ENCODE peak calls at places on chromosome 1, in eight cellular contexts. J is fibroblast of lung; Y is BE2C; O is HL-60; W is CD8-positive, alpha-beta T cell; L is AG04450; S is uterus; R is heart left ventricle. M is an unnamed sample.

GRCh38 chr1:186491351-186491750 is 30.4 kb upstream of the PDC start:
- DNase-seq in J (no peak), Y (no peak), O (no peak), W (no peak), L (no peak), S (no peak), R (no peak), M (no peak)

GRCh38 chr1:61310057-61310456 is 227.7 kb downstream of the NFIA start:
- DNase-seq in J (no peak), Y (no peak), O (no peak), W (no peak), L (no peak), S (no peak), R (no peak), M (no peak)

GRCh38 chr1:4702927-4703326 is 48.5 kb downstream of the AJAP1 start:
- DNase-seq in J (no peak), Y (no peak), O (no peak), W (no peak), L (no peak), S (no peak), R (no peak), M (peak; percentile 76)

GRCh38 chr1:99648107-99648506 is 2.2 kb downstream of the PALMD start:
- DNase-seq in J (no peak), Y (peak; percentile 34), O (no peak), W (no peak), L (no peak), S (peak; percentile 63), R (peak; percentile 88), M (no peak)

GRCh38 chr1:102858695-102859094 is 249.6 kb downstream of the COL11A1 start:
- DNase-seq in J (no peak), Y (no peak), O (no peak), W (no peak), L (no peak), S (no peak), R (no peak), M (peak; percentile 72)

GRCh38 chr1:202164271-202165037 is 4.1 kb upstream of the PTPN7 start:
- DNase-seq in J (no peak), Y (no peak), O (no peak), W (peak; percentile 74), L (no peak), S (no peak), R (no peak), M (no peak)

GRCh38 chr1:180849031-180849775 is 63.5 kb upstream of the KIAA1614 start:
- DNase-seq in J (no peak), Y (no peak), O (no peak), W (no peak), L (no peak), S (no peak), R (no peak), M (no peak)

GRCh38 chr1:222543817-222544216 is 4.1 kb downstream of the HHIPL2 start:
- DNase-seq in J (no peak), Y (no peak), O (no peak), W (no peak), L (no peak), S (no peak), R (no peak), M (no peak)

GRCh38 chr1:84268346-84268745 is 33.2 kb upstream of the SAMD13 start:
- DNase-seq in J (no peak), Y (no peak), O (no peak), W (no peak), L (no peak), S (no peak), R (no peak), M (no peak)

GRCh38 chr1:151265446-151266236 is 11.1 kb downstream of the PSMD4 start:
- DNase-seq in J (no peak), Y (no peak), O (no peak), W (no peak), L (no peak), S (no peak), R (no peak), M (no peak)

GRCh38 chr1:199122532-199123311 is 483.9 kb downstream of the PTPRC start:
- DNase-seq in J (peak; percentile 26), Y (no peak), O (no peak), W (no peak), L (no peak), S (no peak), R (no peak), M (no peak)

GRCh38 chr1:2903226-2903625 is 101.7 kb upstream of the TTC34 start:
- DNase-seq in J (no peak), Y (no peak), O (no peak), W (no peak), L (no peak), S (no peak), R (no peak), M (no peak)
- H3K27me3 ChIP-seq in J (no peaks in the 10 kb centered on the region), Y (peaks cover 30% of the 10 kb centered on the region), O (no peaks in the 10 kb centered on the region), W (no peaks in the 10 kb centered on the region), L (no peaks in the 10 kb centered on the region), S (no peaks in the 10 kb centered on the region), R (peaks cover 4% of the 10 kb centered on the region), M (no peaks in the 10 kb centered on the region)

DNA sequence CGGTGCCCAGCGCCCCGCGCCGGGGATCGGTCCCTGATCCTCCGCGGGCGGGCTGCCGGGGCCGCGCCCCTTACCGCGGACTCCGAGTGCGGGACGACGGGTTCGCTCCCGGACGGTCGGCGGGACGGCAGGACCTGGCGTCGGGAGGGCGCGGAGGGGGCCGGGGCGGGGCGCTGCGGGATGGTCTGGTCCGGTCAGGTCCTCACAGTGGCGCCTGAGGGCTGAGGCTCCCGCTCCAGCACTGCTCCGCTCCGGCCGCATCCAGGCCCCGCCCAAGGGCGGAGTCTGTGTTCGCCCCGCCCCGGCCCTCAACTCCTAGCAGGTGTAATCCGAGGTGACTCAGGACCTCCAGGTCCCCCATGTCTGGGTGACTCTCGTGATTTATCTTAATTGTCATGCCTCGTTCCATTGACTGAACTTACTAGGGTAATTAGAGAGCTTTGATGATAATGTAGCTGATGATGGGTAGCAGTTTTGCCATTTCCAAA is at the start of gene RAB3B:
- DNase-seq in J (peak; percentile 64), Y (peak; percentile 72), O (peak; percentile 21), W (peak; percentile 83), L (peak; percentile 6), S (no peak), R (peak; percentile 29), M (no peak)
- H3K27me3 ChIP-seq in J (no peaks in the 10 kb centered on the region), Y (no peaks in the 10 kb centered on the region), O (peaks cover 22% of the 10 kb centered on the region), W (no peaks in the 10 kb centered on the region), L (peaks cover 4% of the 10 kb centered on the region), S (peaks cover 14% of the 10 kb centered on the region), R (peaks cover 36% of the 10 kb centered on the region), M (peaks cover 1% of the 10 kb centered on the region)

GRCh38 chr1:201092738-201093137 is 19.5 kb downstream of the CACNA1S start:
- DNase-seq in J (no peak), Y (no peak), O (no peak), W (no peak), L (no peak), S (no peak), R (no peak), M (no peak)

GRCh38 chr1:201095581-201096531 is 16.4 kb downstream of the CACNA1S start:
- DNase-seq in J (no peak), Y (no peak), O (no peak), W (no peak), L (no peak), S (no peak), R (no peak), M (no peak)

GRCh38 chr1:201093561-201093960 is 18.7 kb downstream of the CACNA1S start:
- DNase-seq in J (no peak), Y (no peak), O (no peak), W (no peak), L (no peak), S (no peak), R (no peak), M (no peak)

GRCh38 chr1:201093962-201094361 is 18.3 kb downstream of the CACNA1S start:
- DNase-seq in J (no peak), Y (no peak), O (no peak), W (no peak), L (no peak), S (no peak), R (no peak), M (no peak)

GRCh38 chr1:201094829-201095228 is 17.4 kb downstream of the CACNA1S start:
- DNase-seq in J (no peak), Y (no peak), O (no peak), W (no peak), L (no peak), S (no peak), R (no peak), M (no peak)
- H3K27me3 ChIP-seq in J (peaks cover 35% of the 10 kb centered on the region), Y (no peaks in the 10 kb centered on the region), O (no peaks in the 10 kb centered on the region), W (no peaks in the 10 kb centered on the region), L (peaks cover 65% of the 10 kb centered on the region), S (no peaks in the 10 kb centered on the region), R (no peaks in the 10 kb centered on the region), M (peaks cover 19% of the 10 kb centered on the region)

DNA sequence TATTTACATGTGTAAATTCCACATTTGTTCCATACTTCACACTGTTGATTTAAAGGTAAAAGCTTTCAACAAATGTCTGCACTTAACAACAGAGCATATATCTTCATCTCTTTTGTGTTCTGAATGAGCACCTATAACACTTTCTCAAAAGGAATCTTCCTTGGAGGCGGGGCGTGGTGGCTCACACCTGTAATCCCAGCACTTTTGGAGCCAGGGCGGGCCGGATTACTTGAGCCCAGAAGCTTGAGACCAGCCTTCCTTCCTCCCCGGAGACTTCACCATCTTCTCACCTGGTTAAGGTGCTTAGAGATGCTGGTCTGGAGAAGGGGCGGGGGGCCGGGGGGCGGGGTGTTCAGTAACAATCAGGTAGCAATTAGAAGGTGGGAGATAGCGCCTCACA is 16.5 kb downstream of the RYR2 start:
- DNase-seq in J (no peak), Y (no peak), O (no peak), W (no peak), L (no peak), S (no peak), R (no peak), M (no peak)
- H3K27me3 ChIP-seq in J (no peaks in the 10 kb centered on the region), Y (peaks cover 6% of the 10 kb centered on the region), O (no peaks in the 10 kb centered on the region), W (no peaks in the 10 kb centered on the region), L (no peaks in the 10 kb centered on the region), S (no peaks in the 10 kb centered on the region), R (no peaks in the 10 kb centered on the region), M (no peaks in the 10 kb centered on the region)

DNA sequence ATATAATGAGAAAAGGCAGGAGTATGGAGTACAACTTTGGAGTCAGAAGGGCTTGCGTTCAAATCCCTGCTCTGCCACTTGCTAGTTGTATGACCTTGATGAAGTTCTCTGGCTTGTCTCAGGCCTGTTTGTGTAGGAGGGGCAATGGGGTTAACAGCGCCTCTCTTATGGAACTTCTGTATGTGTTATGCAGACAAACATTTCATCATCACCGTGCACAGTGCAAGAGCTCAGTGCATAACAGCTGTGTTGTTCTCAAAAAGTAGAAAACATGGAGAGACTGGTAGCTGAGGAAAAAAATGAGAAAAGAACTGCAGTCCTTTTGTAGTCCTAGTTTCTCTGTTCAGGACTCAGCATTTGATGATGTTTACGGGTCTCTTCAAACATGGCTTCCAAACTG is 10.4 kb upstream of the ZNF648 start:
- DNase-seq in J (no peak), Y (no peak), O (peak; percentile 28), W (no peak), L (no peak), S (no peak), R (no peak), M (no peak)
- H3K27me3 ChIP-seq in J (no peaks in the 10 kb centered on the region), Y (no peaks in the 10 kb centered on the region), O (no peaks in the 10 kb centered on the region), W (no peaks in the 10 kb centered on the region), L (no peaks in the 10 kb centered on the region), S (no peaks in the 10 kb centered on the region), R (peaks cover 20% of the 10 kb centered on the region), M (no peaks in the 10 kb centered on the region)